ENCODE peak calls at places on chromosome 7, in four cellular contexts. R is K562, M is HL-60, A is GM12878. V is an unnamed sample.

GRCh38 chr7:142384508-142384922 is 126.7 kb upstream of the PRSS58 start:
- DNase-seq in R (no peak), M (peak; percentile 85), A (no peak), V (no peak)

GRCh38 chr7:76397409-76398183 is 11.9 kb downstream of the SSC4D start:
- DNase-seq in R (peak; percentile 100), M (peak; percentile 87), A (peak; percentile 19), V (peak; percentile 90)

GRCh38 chr7:83794834-83795233 is 145.9 kb upstream of the SEMA3E start:
- DNase-seq in R (no peak), M (no peak), A (no peak), V (no peak)

GRCh38 chr7:129845972-129846327 is 106.8 kb downstream of the UBE2H start:
- DNase-seq in R (no peak), M (no peak), A (no peak), V (no peak)

GRCh38 chr7:44325181-44325671 is at the start of gene CAMK2B:
- DNase-seq in R (no peak), M (no peak), A (no peak), V (no peak)

GRCh38 chr7:36079446-36080025 is 73.5 kb upstream of the EEPD1 start:
- DNase-seq in R (no peak), M (no peak), A (no peak), V (no peak)

GRCh38 chr7:118152149-118152548 is 31.8 kb upstream of the LSM8 start:
- DNase-seq in R (no peak), M (no peak), A (no peak), V (no peak)

GRCh38 chr7:100435401-100436304 is 644 bp downstream of the PPP1R35 start:
- DNase-seq in R (peak; percentile 77), M (no peak), A (no peak), V (no peak)

GRCh38 chr7:21603477-21603876 is 60.6 kb downstream of the DNAH11 start:
- DNase-seq in R (no peak), M (no peak), A (no peak), V (no peak)

GRCh38 chr7:80841566-80842478 is 77.0 kb downstream of the SEMA3C start:
- DNase-seq in R (no peak), M (no peak), A (no peak), V (no peak)

GRCh38 chr7:97959046-97959445 is 30.9 kb downstream of the OCM2 start:
- DNase-seq in R (no peak), M (no peak), A (no peak), V (no peak)

GRCh38 chr7:19919156-19920085 is 146.0 kb upstream of the TMEM196 start:
- DNase-seq in R (no peak), M (no peak), A (no peak), V (no peak)

GRCh38 chr7:101693498-101694091 is 64.5 kb upstream of the MYL10 start:
- DNase-seq in R (no peak), M (no peak), A (no peak), V (no peak)

GRCh38 chr7:101862280-101863220 is 45.1 kb downstream of the CUX1 start:
- DNase-seq in R (peak; percentile 69), M (no peak), A (no peak), V (no peak)

GRCh38 chr7:123715198-123715597 is 33.6 kb downstream of the WASL start:
- DNase-seq in R (no peak), M (no peak), A (no peak), V (no peak)

GRCh38 chr7:50146692-50147091 is 53.6 kb upstream of the ZPBP start:
- DNase-seq in R (no peak), M (no peak), A (no peak), V (no peak)

GRCh38 chr7:24501452-24502134 is 71.7 kb upstream of the PALS2 start:
- DNase-seq in R (no peak), M (no peak), A (no peak), V (no peak)

GRCh38 chr7:82729172-82730030 is 285.8 kb upstream of the CACNA2D1 start:
- DNase-seq in R (peak; percentile 17), M (no peak), A (no peak), V (peak; percentile 4)

GRCh38 chr7:19110778-19111175 is 6.7 kb downstream of the TWIST1 start:
- DNase-seq in R (no peak), M (no peak), A (no peak), V (no peak)

GRCh38 chr7:80876894-80877414 is 41.9 kb downstream of the SEMA3C start:
- DNase-seq in R (no peak), M (no peak), A (no peak), V (no peak)

GRCh38 chr7:2738766-2739549 is 51.0 kb downstream of the AMZ1 start:
- DNase-seq in R (no peak), M (no peak), A (no peak), V (no peak)

GRCh38 chr7:52547301-52547920 is 488.0 kb upstream of the POM121L12 start:
- DNase-seq in R (no peak), M (no peak), A (no peak), V (no peak)

GRCh38 chr7:128915841-128916642 is 5.5 kb upstream of the KCP start:
- DNase-seq in R (no peak), M (no peak), A (no peak), V (no peak)

GRCh38 chr7:81470084-81470723 is 299.6 kb downstream of the HGF start:
- DNase-seq in R (peak; percentile 15), M (no peak), A (no peak), V (no peak)

GRCh38 chr7:31747553-31747952 is 60.5 kb downstream of the PPP1R17 start:
- DNase-seq in R (no peak), M (no peak), A (no peak), V (no peak)

GRCh38 chr7:31741852-31742251 is 54.8 kb downstream of the PPP1R17 start:
- DNase-seq in R (no peak), M (no peak), A (no peak), V (no peak)

GRCh38 chr7:31748084-31748483 is 61.1 kb downstream of the PPP1R17 start:
- DNase-seq in R (no peak), M (no peak), A (no peak), V (no peak)

GRCh38 chr7:31744294-31744874 is 57.4 kb downstream of the PPP1R17 start:
- DNase-seq in R (peak; percentile 52), M (peak; percentile 20), A (peak; percentile 33), V (peak; percentile 13)
- TF ChIP-seq SPI1 in R (no peak), M (no peak), A (no peak), V (no peak)

GRCh38 chr7:92366730-92367129 is 80.6 kb upstream of the GATAD1 start:
- DNase-seq in R (no peak), M (no peak), A (no peak), V (no peak)
- TF ChIP-seq SPI1 in R (no peak), M (no peak), A (no peak), V (no peak)

DNA sequence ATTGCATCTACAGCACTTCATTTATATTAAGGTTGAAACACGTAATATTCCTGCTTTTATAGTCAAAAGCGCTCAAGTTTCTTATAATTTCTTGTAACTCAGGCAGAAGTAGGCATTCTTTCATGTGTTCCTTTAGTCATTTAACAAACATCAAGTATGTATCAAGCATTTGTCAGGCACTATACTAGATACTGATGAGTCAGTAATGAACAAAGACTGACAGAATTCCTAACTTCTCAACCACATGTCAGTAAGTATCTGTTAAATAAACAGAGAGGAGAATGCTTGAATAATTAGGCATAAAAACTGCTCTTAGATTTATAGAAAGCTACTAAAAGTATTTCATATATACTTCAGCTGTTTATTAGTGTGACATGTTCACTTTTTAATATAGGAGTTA is 9.9 kb downstream of the CRPPA start:
- DNase-seq in R (no peak), M (no peak), A (no peak), V (no peak)
- TF ChIP-seq SPI1 in R (no peak), M (no peak), A (no peak), V (no peak)

GRCh38 chr7:5349437-5350173 is 66.9 kb downstream of the SLC29A4 start:
- DNase-seq in R (no peak), M (no peak), A (no peak), V (no peak)
- TF ChIP-seq SPI1 in R (no peak), M (no peak), A (no peak), V (no peak)

GRCh38 chr7:919924-920341 is 34.5 kb downstream of the ADAP1 start:
- DNase-seq in R (no peak), M (no peak), A (no peak), V (no peak)

GRCh38 chr7:917255-918117 is 37.0 kb downstream of the ADAP1 start:
- DNase-seq in R (no peak), M (no peak), A (no peak), V (no peak)

GRCh38 chr7:918118-918425 is 36.4 kb downstream of the ADAP1 start:
- DNase-seq in R (no peak), M (no peak), A (no peak), V (no peak)

GRCh38 chr7:919114-919442 is 35.4 kb downstream of the ADAP1 start:
- DNase-seq in R (no peak), M (no peak), A (no peak), V (no peak)

DNA sequence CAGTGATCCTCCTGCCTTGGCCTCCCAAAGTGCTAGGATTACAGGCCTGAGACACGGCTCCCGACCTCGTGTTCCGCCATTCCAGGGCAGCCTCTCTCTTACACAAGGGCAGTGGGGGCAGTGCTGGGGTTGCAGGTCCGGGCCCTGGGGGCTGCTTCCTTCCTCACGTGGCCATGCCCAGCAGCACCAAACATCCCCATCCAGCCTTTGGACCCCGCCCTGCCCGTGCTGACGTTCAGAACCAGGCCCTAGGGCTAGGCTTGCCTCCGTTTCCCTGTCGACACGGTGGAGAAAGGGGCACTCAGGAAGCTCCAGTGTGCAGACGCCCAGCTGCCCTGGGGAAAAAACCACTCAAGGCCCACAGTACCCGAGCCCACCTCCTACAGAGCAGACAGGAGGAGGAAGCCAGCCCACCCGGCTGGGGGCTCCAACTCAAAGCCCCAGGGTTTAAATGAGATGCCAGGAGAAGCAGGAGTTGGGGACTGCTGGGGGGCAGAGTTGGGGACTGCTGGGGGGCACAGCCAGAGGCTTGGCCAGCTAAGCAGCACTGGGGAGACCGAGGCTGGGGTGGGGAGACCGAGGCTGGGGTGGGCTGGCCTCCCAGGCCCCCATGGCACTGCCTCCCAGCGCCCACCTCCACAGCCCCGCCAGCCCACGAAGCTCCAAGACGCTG is 35.9 kb downstream of the ADAP1 start:
- DNase-seq in R (no peak), M (no peak), A (no peak), V (no peak)
- TF ChIP-seq SPI1 in R (no peak), M (no peak), A (no peak), V (no peak)

GRCh38 chr7:25900887-25901286 is 251.1 kb upstream of the NFE2L3 start:
- DNase-seq in R (no peak), M (no peak), A (no peak), V (no peak)
- TF ChIP-seq SPI1 in R (no peak), M (no peak), A (no peak), V (no peak)

GRCh38 chr7:134919240-134919641 is 67.1 kb upstream of the AGBL3 start:
- DNase-seq in R (no peak), M (no peak), A (no peak), V (no peak)
- TF ChIP-seq SPI1 in R (no peak), M (no peak), A (no peak), V (no peak)